ENCODE peak calls at places on chromosomes 7 and 10, in eight cellular contexts. T is CD8-positive, alpha-beta memory T cell; R is heart right ventricle; V is stimulated activated CD4-positive, alpha-beta T cell treated with anti-CD3 and anti-CD28 coated beads, Interleukin-2, amount 100 ng/mL, for 48 hours; F is anterior cingulate cortex; Q is WERI-Rb-1; I is GM12865; P is putamen. M is an unnamed sample.

GRCh38 chr10:36739884-36740445 is 385.4 kb upstream of the ANKRD30A start:
- DNase-seq in T (no peak), R (no peak), V (no peak), F (no peak), Q (no peak), I (no peak), P (no peak), M (no peak)

GRCh38 chr10:75955953-75956352 is 524.5 kb downstream of the LRMDA start:
- DNase-seq in T (no peak), R (no peak), V (no peak), F (no peak), Q (no peak), I (no peak), P (no peak), M (no peak)

GRCh38 chr10:6171891-6172354 is 30.8 kb upstream of the PFKFB3 start:
- DNase-seq in T (no peak), R (peak), V (no peak), F (peak), Q (no peak), I (peak), P (peak), M (peak)

GRCh38 chr7:101237206-101238067 is at the start of gene CLDN15:
- DNase-seq in T (no peak), R (peak), V (no peak), F (no peak), Q (peak), I (no peak), P (no peak), M (peak)

GRCh38 chr7:5557920-5558401 is 134.3 kb upstream of the TNRC18 start:
- DNase-seq in T (no peak), R (peak), V (no peak), F (peak), Q (peak), I (peak), P (peak), M (peak)

GRCh38 chr7:15417341-15417988 is 144.3 kb downstream of the AGMO start:
- DNase-seq in T (no peak), R (no peak), V (no peak), F (no peak), Q (no peak), I (no peak), P (no peak), M (no peak)

GRCh38 chr10:44978570-44979280 is at the start of gene DEPP1:
- DNase-seq in T (no peak), R (peak), V (no peak), F (peak), Q (peak), I (peak), P (no peak), M (no peak)

GRCh38 chr7:5594616-5595544 is 171.2 kb upstream of the TNRC18 start:
- DNase-seq in T (no peak), R (no peak), V (no peak), F (no peak), Q (no peak), I (peak), P (no peak), M (no peak)

GRCh38 chr7:64562246-64562620 is 638 bp downstream of the ZNF680 start:
- DNase-seq in T (no peak), R (no peak), V (no peak), F (no peak), Q (no peak), I (no peak), P (no peak), M (no peak)

GRCh38 chr7:27151945-27152815 is at the start of gene HOXA3:
- DNase-seq in T (no peak), R (no peak), V (no peak), F (no peak), Q (peak), I (no peak), P (no peak), M (no peak)

GRCh38 chr10:34010891-34011290 is 676.4 kb upstream of the NRP1 start:
- DNase-seq in T (no peak), R (no peak), V (no peak), F (no peak), Q (no peak), I (no peak), P (no peak), M (no peak)

M was measured in substantia nigra.